ENCODE peak calls at places on chromosomes 1 and 21, in four cellular contexts. W is K562, L is WTC11, Z is GM12878. V is an unnamed sample.

GRCh38 chr1:219927956-219928790 is at the start of gene SLC30A10:
- DNase-seq in W (peak; percentile 88), L (peak; percentile 50), Z (no peak), V (peak; percentile 4)

GRCh38 chr1:10901091-10901893 is 104.8 kb upstream of the CASZ1 start:
- DNase-seq in W (no peak), L (no peak), Z (no peak), V (no peak)

GRCh38 chr1:93846151-93846928 is 32.7 kb downstream of the DNTTIP2 start:
- DNase-seq in W (peak; percentile 90), L (peak; percentile 89), Z (no peak), V (peak; percentile 76)

GRCh38 chr1:51623025-51623424 is 6.1 kb downstream of the OSBPL9 start:
- DNase-seq in W (no peak), L (no peak), Z (no peak), V (no peak)

GRCh38 chr1:101295212-101295611 is 58.4 kb downstream of the S1PR1 start:
- DNase-seq in W (no peak), L (no peak), Z (no peak), V (no peak)

GRCh38 chr1:155847823-155848529 is 9.0 kb downstream of the GON4L start:
- DNase-seq in W (no peak), L (no peak), Z (no peak), V (no peak)

GRCh38 chr1:234644928-234645327 is 35.0 kb upstream of the IRF2BP2 start:
- DNase-seq in W (no peak), L (no peak), Z (no peak), V (no peak)

GRCh38 chr21:44434936-44435635 is 20.2 kb upstream of the LRRC3 start:
- DNase-seq in W (no peak), L (no peak), Z (no peak), V (no peak)

GRCh38 chr1:21669287-21670058 is at the start of gene RAP1GAP:
- DNase-seq in W (peak; percentile 90), L (peak; percentile 57), Z (no peak), V (peak; percentile 90)

GRCh38 chr1:92291372-92291999 is 7.3 kb downstream of the GLMN start:
- DNase-seq in W (peak; percentile 56), L (no peak), Z (no peak), V (peak; percentile 52)

GRCh38 chr1:160681067-160681890 is 30.3 kb downstream of the CD48 start:
- DNase-seq in W (peak; percentile 92), L (peak; percentile 93), Z (no peak), V (peak; percentile 62)

GRCh38 chr1:224565186-224565585 is 50.9 kb upstream of the CNIH3 start:
- DNase-seq in W (peak; percentile 29), L (no peak), Z (no peak), V (peak; percentile 25)
- TF ChIP-seq CREM in W (no peak), L (no peak), Z (no peak), V (no peak)

GRCh38 chr1:227917081-227917950 is 30.4 kb downstream of the WNT9A start:
- DNase-seq in W (no peak), L (no peak), Z (no peak), V (no peak)
- TF ChIP-seq CTCF in W (no peak), L (no peak), Z (no peak), V (peak; percentile 31)

GRCh38 chr1:183027031-183027430 is 3.8 kb downstream of the LAMC1 start:
- DNase-seq in W (no peak), L (no peak), Z (no peak), V (no peak)
- TF ChIP-seq CREM in W (no peak), L (no peak), Z (no peak), V (no peak)

GRCh38 chr1:15064217-15064929 is 89.2 kb upstream of the TMEM51 start:
- DNase-seq in W (no peak), L (no peak), Z (no peak), V (no peak)

GRCh38 chr1:15063346-15063745 is 90.2 kb upstream of the TMEM51 start:
- DNase-seq in W (no peak), L (no peak), Z (no peak), V (no peak)

GRCh38 chr1:15060104-15060503 is 93.4 kb upstream of the TMEM51 start:
- DNase-seq in W (no peak), L (no peak), Z (no peak), V (no peak)

GRCh38 chr1:15063783-15064182 is 89.8 kb upstream of the TMEM51 start:
- DNase-seq in W (no peak), L (no peak), Z (no peak), V (no peak)

DNA sequence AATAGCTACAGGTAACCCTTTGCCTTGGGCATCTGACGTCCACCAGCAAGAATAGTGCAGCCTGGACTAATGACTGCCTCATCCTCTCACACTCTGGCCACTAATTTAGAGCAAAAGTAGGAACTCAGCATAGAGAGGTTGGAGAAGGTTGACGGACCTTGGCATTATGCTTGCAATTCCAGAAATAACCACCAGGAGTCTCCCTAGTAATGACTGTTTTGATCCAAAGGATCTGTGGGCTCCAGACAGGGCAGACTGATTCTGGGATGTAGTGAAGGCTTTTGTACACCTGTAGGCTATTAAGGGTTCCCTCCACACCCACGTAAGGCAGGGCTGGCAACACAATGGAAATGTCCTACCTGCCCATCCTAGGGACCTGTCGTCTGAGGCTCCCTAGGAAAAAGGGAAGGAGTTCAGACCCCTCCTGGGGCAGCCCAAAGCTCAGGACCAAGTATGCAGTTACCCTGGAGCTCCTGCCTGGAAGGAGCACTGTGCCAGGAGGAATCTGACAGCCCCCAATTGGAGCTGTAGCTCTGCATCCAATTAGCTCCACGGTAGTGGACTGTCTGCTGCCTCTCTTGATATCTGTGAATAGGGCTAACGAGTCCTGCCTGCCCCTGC is 91.0 kb upstream of the TMEM51 start:
- DNase-seq in W (peak; percentile 17), L (no peak), Z (no peak), V (no peak)
- TF ChIP-seq CTCF in W (peak; percentile 60), L (peak; percentile 84), Z (no peak), V (peak; percentile 65)

DNA sequence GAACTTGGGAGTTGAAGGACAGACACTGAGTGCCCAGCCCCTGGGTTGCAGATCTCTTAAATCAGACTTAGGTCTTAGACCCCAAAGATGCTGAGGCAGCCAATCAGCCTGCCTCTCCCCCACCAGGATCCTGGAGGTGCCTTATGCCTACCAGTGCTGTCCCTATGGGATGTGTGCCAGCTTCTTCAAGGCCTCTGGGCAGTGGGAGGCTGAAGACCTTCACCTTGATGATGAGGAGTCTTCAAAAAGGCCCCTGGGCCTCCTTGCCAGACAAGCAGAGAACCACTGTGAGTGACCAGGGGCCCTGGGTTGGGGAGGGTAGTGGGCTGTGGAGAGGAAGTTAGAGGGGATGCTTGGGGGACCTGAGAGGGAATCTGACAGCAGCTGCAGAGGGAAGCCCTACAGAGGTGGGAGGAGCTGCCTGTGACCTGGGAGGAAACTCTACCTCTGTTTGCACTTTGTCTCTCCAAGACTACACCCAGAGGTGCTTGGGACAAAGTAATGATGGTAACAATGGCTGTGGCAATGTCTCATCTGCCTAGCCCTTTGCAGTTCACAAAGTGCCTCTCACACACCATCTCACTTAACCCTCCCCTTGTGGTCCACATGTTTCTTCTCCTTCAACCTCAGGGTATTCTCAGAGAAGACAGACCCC is 31.5 kb downstream of the UBE2T start:
- DNase-seq in W (no peak), L (no peak), Z (no peak), V (no peak)
- TF ChIP-seq CREM in W (no peak), L (no peak), Z (no peak), V (no peak)

GRCh38 chr1:152899027-152899426 is 9.3 kb upstream of the IVL start:
- DNase-seq in W (no peak), L (no peak), Z (no peak), V (no peak)

GRCh38 chr1:152906023-152906565 is 2.3 kb upstream of the IVL start:
- DNase-seq in W (no peak), L (no peak), Z (no peak), V (no peak)

GRCh38 chr1:152902676-152903075 is 5.7 kb upstream of the IVL start:
- DNase-seq in W (no peak), L (no peak), Z (no peak), V (no peak)

GRCh38 chr1:152904688-152905440 is 3.5 kb upstream of the IVL start:
- DNase-seq in W (no peak), L (no peak), Z (no peak), V (no peak)

GRCh38 chr1:152901631-152902030 is 6.7 kb upstream of the IVL start:
- DNase-seq in W (no peak), L (no peak), Z (no peak), V (no peak)
- TF ChIP-seq CTCF in W (no peak), L (no peak), Z (no peak), V (no peak)

GRCh38 chr1:211632117-211632807 is 43.2 kb downstream of the NEK2 start:
- DNase-seq in W (no peak), L (no peak), Z (no peak), V (no peak)

GRCh38 chr1:211632808-211633522 is 42.5 kb downstream of the NEK2 start:
- DNase-seq in W (no peak), L (no peak), Z (no peak), V (no peak)

GRCh38 chr1:211628446-211628845 is 47.0 kb downstream of the NEK2 start:
- DNase-seq in W (no peak), L (no peak), Z (no peak), V (no peak)

GRCh38 chr1:211631168-211631567 is 44.3 kb downstream of the NEK2 start:
- DNase-seq in W (peak; percentile 62), L (no peak), Z (no peak), V (no peak)

DNA sequence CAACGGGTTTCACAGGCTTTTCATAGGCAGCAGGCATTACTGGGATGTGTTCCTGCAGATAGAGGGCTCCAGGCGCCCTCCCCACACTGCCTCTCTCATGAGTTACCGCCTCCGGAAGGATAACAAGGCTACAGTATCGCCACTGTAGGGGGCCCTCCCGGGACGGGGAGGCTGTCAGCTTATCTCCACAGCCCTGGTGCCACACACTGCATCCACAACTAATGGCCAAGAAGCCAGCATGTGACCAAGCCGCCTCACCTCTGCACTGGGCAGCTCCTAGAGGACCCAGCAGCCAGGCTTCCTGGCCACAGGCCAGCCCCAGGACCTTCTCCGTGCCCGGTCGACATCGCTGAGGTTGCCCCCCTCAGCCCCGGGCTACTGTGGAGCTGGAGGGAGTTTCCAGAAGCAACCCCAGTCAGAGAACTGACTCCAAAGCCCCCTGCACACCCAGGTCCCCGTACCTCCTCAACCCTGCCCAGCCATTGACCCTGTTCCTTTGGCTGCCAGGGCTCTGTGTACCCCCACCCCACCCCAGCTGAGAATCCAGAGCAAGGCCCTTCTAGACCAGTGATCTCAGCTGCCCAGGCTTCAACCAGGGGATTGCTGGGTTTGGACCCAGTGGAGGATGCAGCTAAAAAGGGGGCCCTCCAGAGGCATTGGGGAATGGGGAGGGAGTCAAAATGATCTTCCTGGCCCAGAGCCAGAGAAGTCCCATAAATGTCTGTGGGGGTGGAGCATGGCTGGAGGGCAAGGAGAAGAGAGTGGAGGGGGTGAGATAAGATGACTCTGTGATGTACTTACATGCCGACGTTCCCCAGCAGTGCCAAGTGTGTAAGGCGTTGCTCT is 45.0 kb downstream of the NEK2 start:
- DNase-seq in W (peak; percentile 99), L (peak; percentile 43), Z (no peak), V (peak; percentile 83)
- TF ChIP-seq CREM in W (peak; percentile 87), L (no peak), Z (no peak), V (no peak)

GRCh38 chr1:29912413-29912812 is 676.1 kb downstream of the PTPRU start:
- DNase-seq in W (peak; percentile 24), L (no peak), Z (no peak), V (peak; percentile 8)
- TF ChIP-seq CTCF in W (peak; percentile 55), L (no peak), Z (peak; percentile 24), V (peak; percentile 47)

GRCh38 chr21:45786660-45787059 is 143.1 kb downstream of the PCBP3 start:
- DNase-seq in W (no peak), L (no peak), Z (no peak), V (no peak)

GRCh38 chr21:45788635-45789506 is 145.3 kb downstream of the PCBP3 start:
- DNase-seq in W (no peak), L (no peak), Z (no peak), V (no peak)

GRCh38 chr21:45790427-45790826 is 146.9 kb downstream of the PCBP3 start:
- DNase-seq in W (no peak), L (no peak), Z (no peak), V (no peak)

GRCh38 chr21:45787371-45787770 is 143.8 kb downstream of the PCBP3 start:
- DNase-seq in W (no peak), L (no peak), Z (no peak), V (no peak)

GRCh38 chr21:45788198-45788597 is 144.7 kb downstream of the PCBP3 start:
- DNase-seq in W (no peak), L (no peak), Z (no peak), V (no peak)
- TF ChIP-seq CREM in W (no peak), L (no peak), Z (no peak), V (no peak)

V was measured in HepG2.